ENCODE peak calls at places on chromosomes 12 and 14, in four cellular contexts. H is HepG2, P is SK-N-SH, S is H1. F is an unnamed sample.

GRCh38 chr12:69052613-69053408 is 119.8 kb upstream of the CPM start:
- DNase-seq in H (peak; percentile 91), P (no peak), S (no peak), F (peak; percentile 32)

GRCh38 chr14:25042362-25043299 is 7.3 kb downstream of the STXBP6 start:
- DNase-seq in H (peak; percentile 75), P (no peak), S (no peak), F (no peak)

GRCh38 chr12:89901906-89902648 is 193.4 kb upstream of the ATP2B1 start:
- DNase-seq in H (no peak), P (no peak), S (no peak), F (no peak)

GRCh38 chr14:71932229-71932951 is at the start of gene RGS6:
- DNase-seq in H (peak; percentile 1), P (peak; percentile 52), S (peak; percentile 82), F (no peak)

GRCh38 chr12:47216150-47216677 is 136.5 kb upstream of the AMIGO2 start:
- DNase-seq in H (no peak), P (no peak), S (no peak), F (peak; percentile 74)

GRCh38 chr12:17572250-17572649 is 517.7 kb downstream of the RERGL start:
- DNase-seq in H (no peak), P (no peak), S (no peak), F (no peak)

GRCh38 chr14:99732436-99733220 is 48.5 kb downstream of the CYP46A1 start:
- DNase-seq in H (no peak), P (no peak), S (no peak), F (no peak)

GRCh38 chr14:99247091-99247729 is 24.8 kb downstream of the BCL11B start:
- DNase-seq in H (no peak), P (no peak), S (no peak), F (no peak)

GRCh38 chr12:15278816-15279658 is 43.3 kb upstream of the PTPRO start:
- DNase-seq in H (no peak), P (peak; percentile 63), S (no peak), F (no peak)

GRCh38 chr14:103130017-103130764 is 6.9 kb downstream of the TNFAIP2 start:
- DNase-seq in H (no peak), P (peak; percentile 39), S (no peak), F (no peak)

GRCh38 chr12:91040356-91040755 is 17.5 kb downstream of the KERA start:
- DNase-seq in H (no peak), P (no peak), S (no peak), F (no peak)

GRCh38 chr12:120199595-120200306 is 1.2 kb downstream of the RPLP0 start:
- DNase-seq in H (no peak), P (no peak), S (no peak), F (no peak)

GRCh38 chr14:72810201-72810600 is 83.7 kb downstream of the DPF3 start:
- DNase-seq in H (no peak), P (no peak), S (no peak), F (no peak)

GRCh38 chr14:100835278-100836052 is 9.5 kb downstream of the MEG3 start:
- DNase-seq in H (no peak), P (no peak), S (no peak), F (no peak)

GRCh38 chr14:51616724-51617409 is 34.8 kb upstream of the FRMD6 start:
- DNase-seq in H (peak; percentile 91), P (no peak), S (no peak), F (no peak)

GRCh38 chr14:68669101-68669500 is 123.8 kb downstream of the ZFP36L1 start:
- DNase-seq in H (no peak), P (no peak), S (no peak), F (no peak)

GRCh38 chr12:82955020-82955419 is 268.3 kb downstream of the TMTC2 start:
- DNase-seq in H (no peak), P (no peak), S (no peak), F (no peak)

GRCh38 chr12:29102739-29103138 is 46.3 kb upstream of the FAR2 start:
- DNase-seq in H (no peak), P (no peak), S (no peak), F (no peak)

GRCh38 chr12:12333407-12333831 is 16.6 kb downstream of the MANSC1 start:
- DNase-seq in H (no peak), P (no peak), S (no peak), F (no peak)

GRCh38 chr14:89085154-89086059 is 261.0 kb downstream of the TTC8 start:
- DNase-seq in H (no peak), P (no peak), S (no peak), F (no peak)

GRCh38 chr14:33767721-33768457 is 183.0 kb downstream of the EGLN3 start:
- DNase-seq in H (no peak), P (no peak), S (no peak), F (no peak)

GRCh38 chr14:86038401-86038985 is 508.5 kb downstream of the FLRT2 start:
- DNase-seq in H (peak; percentile 10), P (peak; percentile 11), S (peak; percentile 67), F (no peak)

GRCh38 chr12:116520801-116521471 is 38.2 kb upstream of the MAP1LC3B2 start:
- DNase-seq in H (no peak), P (peak; percentile 35), S (no peak), F (no peak)

GRCh38 chr14:100663528-100664052 is 63.1 kb upstream of the DLK1 start:
- DNase-seq in H (no peak), P (no peak), S (no peak), F (no peak)

GRCh38 chr12:24488906-24489619 is 459.8 kb downstream of the BCAT1 start:
- DNase-seq in H (no peak), P (no peak), S (no peak), F (no peak)

GRCh38 chr12:42585175-42585845 is 4.2 kb downstream of the PRICKLE1 start:
- DNase-seq in H (no peak), P (no peak), S (no peak), F (no peak)

GRCh38 chr12:12182926-12183325 is 83.9 kb downstream of the LRP6 start:
- DNase-seq in H (no peak), P (no peak), S (no peak), F (no peak)

GRCh38 chr14:92105073-92105844 is 1.1 kb downstream of the ATXN3 start:
- DNase-seq in H (no peak), P (no peak), S (no peak), F (no peak)

GRCh38 chr14:21093769-21094681 is 4.4 kb downstream of the ZNF219 start:
- DNase-seq in H (no peak), P (peak; percentile 71), S (peak; percentile 82), F (no peak)

GRCh38 chr12:58832-59231 is 7.7 kb upstream of the IQSEC3 start:
- DNase-seq in H (no peak), P (no peak), S (no peak), F (no peak)

GRCh38 chr12:54750-55535 is 11.6 kb upstream of the IQSEC3 start:
- DNase-seq in H (no peak), P (no peak), S (no peak), F (no peak)

GRCh38 chr12:54331-54730 is 12.2 kb upstream of the IQSEC3 start:
- DNase-seq in H (no peak), P (no peak), S (no peak), F (no peak)

GRCh38 chr12:57471-57980 is 9.0 kb upstream of the IQSEC3 start:
- DNase-seq in H (no peak), P (no peak), S (no peak), F (no peak)

DNA sequence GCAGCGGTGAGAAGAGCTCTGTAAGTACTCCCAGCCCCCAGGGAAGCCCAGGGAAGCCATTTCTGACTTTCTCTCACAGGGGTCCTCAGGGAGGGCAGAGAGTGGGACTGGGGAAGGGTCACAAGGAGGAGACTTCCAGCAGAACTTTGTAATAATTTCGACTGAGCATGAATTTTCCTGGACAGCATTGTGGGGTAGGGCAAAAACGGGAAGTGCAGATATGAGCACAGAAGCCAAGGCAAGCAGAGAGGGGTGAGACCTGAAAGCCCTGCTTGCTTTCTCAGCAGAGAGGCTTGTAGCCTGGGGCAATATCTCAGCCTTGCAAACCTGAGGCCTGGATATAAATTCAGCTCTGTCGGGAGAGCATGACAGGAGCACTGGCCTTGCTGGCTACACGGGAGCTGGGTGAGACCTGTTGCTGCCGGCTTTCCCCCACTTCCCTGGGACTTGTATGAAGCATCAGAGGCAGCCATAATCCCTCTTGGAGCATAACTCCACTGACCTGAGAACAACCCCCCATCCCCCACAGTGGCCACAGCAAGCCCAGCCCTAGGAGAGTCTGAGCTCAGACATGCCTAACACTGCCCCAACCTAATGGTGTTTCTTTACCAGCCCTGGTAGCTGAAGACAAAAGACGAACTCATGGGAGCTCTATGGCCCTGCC is 9.8 kb upstream of the IQSEC3 start:
- DNase-seq in H (no peak), P (no peak), S (no peak), F (no peak)
- TF ChIP-seq TCF12 in H (no peak), P (no peak), S (no peak), F (no peak)

DNA sequence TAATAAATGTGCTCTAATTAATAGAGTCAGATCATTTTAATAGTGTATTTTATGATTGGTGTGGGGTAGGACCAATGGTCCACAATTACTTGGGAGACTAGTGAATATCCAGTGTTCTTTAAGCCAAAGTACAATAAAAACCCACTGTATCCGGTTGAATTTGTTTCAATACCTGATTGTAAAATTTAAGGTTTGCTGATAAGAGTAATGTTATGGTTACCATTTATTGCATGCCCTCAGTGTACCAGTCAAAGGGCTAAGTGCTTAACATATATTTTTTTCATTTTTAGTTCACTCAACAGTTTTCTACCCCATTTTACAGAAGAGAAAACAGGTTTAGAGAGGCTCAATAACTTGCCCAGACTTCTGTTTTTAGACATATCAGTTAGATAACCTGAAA is 97.9 kb upstream of the ATF1 start:
- DNase-seq in H (no peak), P (no peak), S (no peak), F (no peak)
- TF ChIP-seq TCF12 in H (no peak), P (no peak), S (no peak), F (no peak)

DNA sequence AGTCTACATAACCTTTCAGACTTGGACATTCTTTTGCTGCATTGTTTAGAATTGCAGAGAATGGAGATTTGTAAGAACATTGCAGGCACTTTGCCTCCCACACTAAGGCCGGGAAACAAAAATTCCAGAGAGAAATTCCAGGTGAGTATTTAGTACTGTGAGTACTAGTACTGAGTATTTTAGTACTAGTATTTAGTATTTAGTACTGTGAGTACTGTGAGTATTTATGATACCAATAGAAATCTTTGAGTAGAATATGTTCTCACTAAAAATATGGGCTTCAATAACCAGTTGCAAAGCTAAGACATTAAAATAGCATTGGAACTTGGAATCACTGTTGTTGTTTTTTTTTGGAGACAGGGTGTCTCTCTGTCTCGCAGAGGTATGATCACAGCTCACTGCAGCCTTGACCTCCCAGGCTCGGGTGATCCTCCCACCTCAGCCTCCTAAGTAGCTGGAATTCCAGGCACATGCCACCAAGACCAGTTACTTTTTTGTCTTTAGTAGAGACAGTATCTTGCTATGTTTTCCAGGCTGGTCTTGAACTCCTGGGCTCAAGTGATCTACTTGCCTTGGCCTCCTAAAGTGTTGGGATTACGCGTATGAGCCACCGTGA is 5.3 kb upstream of the HAUS4 start:
- DNase-seq in H (no peak), P (no peak), S (no peak), F (no peak)
- TF ChIP-seq TCF12 in H (no peak), P (no peak), S (no peak), F (no peak)

DNA sequence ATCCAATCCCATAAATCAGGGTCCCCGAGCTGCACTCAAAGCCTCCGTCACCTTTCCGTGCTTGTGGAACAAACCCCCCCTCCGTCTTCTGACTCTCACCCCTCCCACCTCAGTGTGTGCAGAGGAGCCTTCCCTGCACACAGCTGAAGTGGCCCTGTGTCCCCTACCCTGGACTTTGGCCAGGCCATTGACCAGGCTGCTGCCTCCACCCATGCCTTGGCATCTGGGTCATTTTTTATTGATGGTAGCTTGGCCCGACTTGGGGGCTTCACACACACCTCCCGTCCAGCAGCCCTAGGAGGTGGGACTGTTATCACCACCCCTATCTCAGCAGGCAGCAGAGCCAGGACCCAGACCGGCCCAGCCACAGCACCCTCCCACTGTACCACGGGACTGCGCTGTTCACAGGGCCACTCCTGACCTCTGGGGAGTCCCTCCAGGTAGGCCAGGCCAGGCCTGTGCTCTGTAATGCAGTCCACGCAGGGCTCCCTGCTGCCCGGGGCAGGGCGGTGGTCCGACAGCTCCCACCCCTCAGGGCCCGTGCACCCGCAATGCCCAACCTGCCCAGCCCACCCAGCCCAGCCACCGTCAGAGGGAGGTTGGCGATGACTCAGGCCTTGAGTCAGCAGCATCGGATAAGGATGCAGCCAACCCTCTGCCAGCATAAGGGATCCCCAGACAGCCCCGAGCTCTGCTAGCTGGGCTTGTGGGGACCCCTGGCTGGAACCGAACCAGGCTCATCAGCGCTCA is 9.2 kb upstream of the INF2 start:
- DNase-seq in H (no peak), P (no peak), S (no peak), F (no peak)
- TF ChIP-seq TCF12 in H (no peak), P (no peak), S (no peak), F (no peak)

F was measured in GM12878.